ENCODE peak calls at places on chromosome 18, in seven cellular contexts. O, Q, D, C, J, N and Z are unnamed samples.

GRCh38 chr18:55221577-55221976 is 262.3 kb upstream of the CCDC68 start:
- DNase-seq in Q (no peak), N (no peak), C (no peak), O (no peak), J (no peak), D (no peak), Z (no peak)

GRCh38 chr18:29496276-29496675 is 1319.3 kb upstream of the CDH2 start:
- DNase-seq in D (no peak), N (no peak), O (no peak), Q (no peak), J (no peak), C (peak; percentile 33), Z (no peak)

GRCh38 chr18:13525381-13526029 is 200.9 kb downstream of the FAM210A start:
- DNase-seq in J (no peak), C (no peak), O (no peak), N (no peak), Q (no peak), D (no peak), Z (no peak)

GRCh38 chr18:34121157-34121807 is 103.4 kb downstream of the NOL4 start:
- DNase-seq in Q (no peak), D (no peak), O (no peak), J (no peak), C (peak; percentile 30), N (peak; percentile 52), Z (no peak)

GRCh38 chr18:59650266-59650820 is 46.9 kb downstream of the CCBE1 start:
- DNase-seq in C (no peak), N (no peak), J (no peak), O (no peak), D (no peak), Q (no peak), Z (no peak)

GRCh38 chr18:55321268-55322175 is 266.5 kb downstream of the TCF4 start:
- DNase-seq in D (peak; percentile 97), N (peak; percentile 87), O (peak; percentile 7), J (peak; percentile 91), C (peak; percentile 95), Q (no peak), Z (no peak)

GRCh38 chr18:61496374-61496773 is 163.1 kb downstream of the CDH20 start:
- DNase-seq in N (no peak), J (no peak), D (no peak), C (no peak), Q (no peak), O (no peak), Z (no peak)

GRCh38 chr18:57846258-57846657 is 43.1 kb upstream of the ATP8B1 start:
- DNase-seq in O (peak; percentile 71), Q (no peak), C (no peak), N (peak; percentile 78), J (peak; percentile 83), D (no peak), Z (no peak)

GRCh38 chr18:31723998-31724711 is 36.5 kb downstream of the SLC25A52 start:
- DNase-seq in J (no peak), D (peak; percentile 78), Q (no peak), O (no peak), N (peak; percentile 7), C (no peak), Z (no peak)